ENCODE peak calls at places on chromosome 9, in eight cellular contexts. Z is WTC11; J is A549; B is psoas muscle; T is tibial artery; V is stimulated activated naive CD4-positive, alpha-beta T cell; H is dermis microvascular lymphatic vessel endothelial cell; Y is Ammon's horn. W is an unnamed sample.

GRCh38 chr9:112601646-112602045 is 115.0 kb downstream of the KIAA1958 start:
- DNase-seq in V (no peak), T (no peak), H (no peak), Z (no peak), J (peak), Y (no peak), B (no peak), W (no peak)

GRCh38 chr9:70924380-70924779 is 197.0 kb downstream of the TRPM3 start:
- DNase-seq in T (no peak), H (peak), Y (no peak), V (no peak), B (no peak), Z (no peak), J (no peak), W (no peak)

GRCh38 chr9:100379862-100380261 is 27.1 kb upstream of the TEX10 start:
- DNase-seq in Z (no peak), B (no peak), Y (no peak), H (no peak), T (no peak), V (no peak), J (peak), W (no peak)

GRCh38 chr9:93133641-93134017 is 422 bp downstream of the NINJ1 start:
- DNase-seq in Z (peak), T (peak), V (peak), H (no peak), J (peak), B (peak), Y (peak), W (peak)

GRCh38 chr9:111000202-111000601 is 38.1 kb downstream of the LPAR1 start:
- DNase-seq in J (no peak), T (peak), B (no peak), Z (no peak), Y (peak), V (no peak), H (no peak), W (no peak)

GRCh38 chr9:115922441-115922840 is 231.2 kb upstream of the PAPPA start:
- DNase-seq in Y (no peak), V (no peak), H (no peak), Z (no peak), B (no peak), T (no peak), J (no peak), W (no peak)

GRCh38 chr9:89714316-89714715 is 109.5 kb downstream of the GADD45G start:
- DNase-seq in T (no peak), H (no peak), J (no peak), Y (peak), B (no peak), V (no peak), Z (no peak), W (no peak)

GRCh38 chr9:122695696-122696095 is 20.8 kb downstream of the OR1L3 start:
- DNase-seq in Y (no peak), T (no peak), B (no peak), Z (no peak), V (no peak), H (no peak), J (no peak), W (no peak)

GRCh38 chr9:132312873-132313272 is 41.9 kb downstream of the SETX start:
- DNase-seq in Y (no peak), T (no peak), H (no peak), J (no peak), V (no peak), Z (no peak), B (no peak), W (no peak)

GRCh38 chr9:136305822-136306690 is 2.2 kb upstream of the CCDC187 start:
- DNase-seq in T (no peak), Z (no peak), H (no peak), B (no peak), Y (no peak), V (no peak), J (no peak), W (no peak)

GRCh38 chr9:20616808-20617207 is 5.5 kb downstream of the MLLT3 start:
- DNase-seq in V (no peak), T (no peak), Z (no peak), H (no peak), B (no peak), J (no peak), Y (no peak), W (no peak)

W was measured in HuH-7.